ENCODE peak calls at places on chromosome 16, in six cellular contexts. M is IMR-90, Q is neuronal stem cell, B is trophoblast cell, O is H9, E is mesenchymal stem cell. K is an unnamed sample.

GRCh38 chr16:66712512-66712911 is 16.0 kb upstream of the CMTM4 start:
- DNase-seq in O (no peak), E (no peak), B (no peak), M (no peak), Q (no peak), K (no peak)

GRCh38 chr16:86681440-86681838 is 103.1 kb downstream of the FOXL1 start:
- DNase-seq in O (no peak), B (no peak), Q (no peak), E (no peak), M (no peak), K (no peak)

GRCh38 chr16:77885596-77886295 is 97.4 kb downstream of the VAT1L start:
- DNase-seq in E (no peak), M (peak), O (no peak), B (no peak), Q (no peak), K (no peak)

GRCh38 chr16:12703935-12704334 is 99.8 kb downstream of the CPPED1 start:
- DNase-seq in M (peak), Q (no peak), O (no peak), E (no peak), B (no peak), K (no peak)

GRCh38 chr16:58661199-58661830 is 23.3 kb downstream of the SLC38A7 start:
- DNase-seq in M (peak), E (peak), Q (peak), B (peak), O (peak), K (peak)

GRCh38 chr16:79658301-79659001 is 57.9 kb upstream of the MAF start:
- DNase-seq in B (peak), Q (no peak), O (no peak), E (peak), M (peak), K (no peak)

GRCh38 chr16:878071-878784 is 77.7 kb upstream of the GNG13 start:
- DNase-seq in B (no peak), Q (no peak), O (peak), E (no peak), M (peak), K (no peak)

GRCh38 chr16:12158428-12158827 is 181.9 kb downstream of the SNX29 start:
- DNase-seq in O (no peak), B (no peak), Q (no peak), M (peak), E (peak), K (no peak)

GRCh38 chr16:87391324-87391949 is 699 bp upstream of the MAP1LC3B start:
- DNase-seq in O (peak), Q (peak), E (peak), M (no peak), B (peak), K (no peak)

GRCh38 chr16:14186954-14187306 is 115.8 kb downstream of the MRTFB start:
- DNase-seq in E (no peak), M (no peak), B (no peak), O (no peak), Q (no peak), K (no peak)

GRCh38 chr16:81265658-81266451 is 27.4 kb downstream of the BCO1 start:
- DNase-seq in M (peak), O (no peak), E (no peak), B (no peak), Q (no peak), K (no peak)

GRCh38 chr16:54957403-54957802 is 26.7 kb downstream of the IRX5 start:
- DNase-seq in E (no peak), Q (no peak), B (peak), M (no peak), O (peak), K (no peak)

GRCh38 chr16:31439519-31439918 is 3.1 kb downstream of the ZNF843 start:
- DNase-seq in M (no peak), Q (no peak), B (no peak), O (no peak), E (no peak), K (no peak)

GRCh38 chr16:89334050-89334449 is 116.5 kb downstream of the ZNF778 start:
- DNase-seq in M (no peak), E (no peak), O (no peak), B (no peak), Q (no peak), K (no peak)

GRCh38 chr16:81581107-81581506 is 136.5 kb downstream of the CMIP start:
- DNase-seq in M (no peak), E (no peak), Q (no peak), B (peak), O (no peak), K (no peak)

GRCh38 chr16:67246081-67246944 is 968 bp downstream of the FHOD1 start:
- DNase-seq in O (peak), E (peak), Q (peak), M (peak), B (peak), K (peak)

GRCh38 chr16:76816475-76816874 is 374.5 kb upstream of the MON1B start:
- DNase-seq in B (no peak), M (no peak), Q (no peak), O (no peak), E (no peak), K (no peak)

GRCh38 chr16:47018223-47018891 is 44.9 kb upstream of the DNAJA2 start:
- DNase-seq in O (peak), M (peak), B (peak), Q (peak), E (peak), K (no peak)

GRCh38 chr16:20626971-20627370 is 50.8 kb upstream of the ACSM2B start:
- DNase-seq in Q (no peak), B (no peak), M (no peak), E (no peak), O (no peak), K (no peak)
- H3K14ac ChIP-seq in Q (no peak), B (no peak), M (no peak), E (no peak), O (no peak), K (no peak)

GRCh38 chr16:53859995-53860540 is 156.1 kb downstream of the FTO start:
- DNase-seq in O (no peak), Q (no peak), B (no peak), E (no peak), M (no peak), K (no peak)
- H3K14ac ChIP-seq in O (no peak), Q (no peak), B (no peak), E (no peak), M (no peak), K (no peak)

GRCh38 chr16:85174871-85175723 is 62.8 kb upstream of the CIBAR2 start:
- DNase-seq in Q (no peak), B (no peak), E (peak), O (no peak), M (peak), K (no peak)

GRCh38 chr16:85172465-85173071 is 60.3 kb upstream of the CIBAR2 start:
- DNase-seq in E (peak), M (peak), B (peak), O (peak), Q (no peak), K (no peak)

GRCh38 chr16:85173077-85173980 is 61.1 kb upstream of the CIBAR2 start:
- DNase-seq in B (peak), M (peak), Q (no peak), O (no peak), E (peak), K (no peak)

GRCh38 chr16:85175724-85176233 is 63.5 kb upstream of the CIBAR2 start:
- DNase-seq in E (no peak), B (no peak), Q (no peak), O (no peak), M (no peak), K (no peak)

DNA sequence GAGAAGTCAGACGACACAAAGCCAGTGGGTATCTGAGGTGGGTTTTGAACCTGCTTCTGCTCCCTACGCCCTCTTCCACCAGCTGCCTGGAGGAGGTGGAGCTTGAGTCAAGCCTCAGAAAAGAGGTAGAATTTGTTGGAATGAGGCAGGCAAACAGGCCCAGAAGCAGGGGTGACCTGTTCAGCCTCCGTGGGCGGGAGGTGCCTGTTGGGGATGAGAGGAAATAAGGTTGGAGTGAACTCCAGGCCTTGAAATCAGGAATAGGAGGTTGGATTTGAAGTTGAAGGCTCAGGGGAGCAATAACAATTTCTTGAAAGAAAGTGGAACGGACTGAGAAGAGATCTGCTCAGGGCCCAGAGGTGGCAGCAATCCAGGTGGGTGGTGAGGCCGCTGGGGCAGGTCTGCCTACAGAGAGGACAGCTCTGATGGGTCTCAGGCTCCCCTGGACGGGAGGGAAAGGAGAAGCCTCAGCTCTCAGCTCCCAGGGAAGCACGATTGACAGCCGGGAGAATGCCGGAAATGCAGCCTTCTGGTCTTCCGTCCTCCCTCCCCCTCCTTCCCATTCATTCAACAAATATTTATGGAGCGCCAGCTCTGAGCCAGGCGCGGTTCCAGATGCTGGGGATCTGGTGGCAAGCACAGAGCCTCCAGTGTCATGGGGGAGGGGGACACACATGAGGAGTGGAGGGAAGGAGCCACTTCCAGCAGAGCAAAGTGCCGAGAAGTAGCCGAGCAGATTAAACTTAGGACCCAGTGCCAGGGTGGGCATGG is 61.9 kb upstream of the CIBAR2 start:
- DNase-seq in Q (no peak), M (peak), E (peak), O (no peak), B (peak), K (no peak)
- H3K14ac ChIP-seq in Q (no peak), M (peak), E (no peak), O (no peak), B (peak), K (no peak)

GRCh38 chr16:15810411-15810810 is 46.4 kb downstream of the MYH11 start:
- DNase-seq in Q (no peak), O (no peak), E (no peak), M (no peak), B (peak), K (no peak)
- H3K14ac ChIP-seq in Q (no peak), O (no peak), E (no peak), M (no peak), B (no peak), K (no peak)

K was measured in H1.